ENCODE peak calls at places on chromosome 4, in six cellular contexts. U is GM23248, K is SJSA1, H is fibroblast of pulmonary artery, Z is AG09309, G is ovary. F is an unnamed sample.

GRCh38 chr4:110586137-110586850 is 36.6 kb downstream of the PITX2 start:
- DNase-seq in Z (peak), G (no peak), U (peak), K (no peak), H (peak), F (peak)

GRCh38 chr4:11514780-11515432 is 86.2 kb upstream of the HS3ST1 start:
- DNase-seq in Z (no peak), K (no peak), U (no peak), G (no peak), H (no peak), F (no peak)

GRCh38 chr4:89823416-89823815 is 13.5 kb downstream of the SNCA start:
- DNase-seq in Z (no peak), H (peak), U (peak), G (no peak), K (no peak), F (no peak)

GRCh38 chr4:59994118-59994517 is 1206.0 kb upstream of the ADGRL3 start:
- DNase-seq in Z (no peak), H (no peak), K (no peak), G (no peak), U (no peak), F (no peak)

GRCh38 chr4:23290656-23291055 is 597.9 kb downstream of the GBA3 start:
- DNase-seq in Z (no peak), G (no peak), H (peak), K (no peak), U (no peak), F (no peak)

GRCh38 chr4:177810210-177810609 is 368.0 kb upstream of the AGA start:
- DNase-seq in G (no peak), U (no peak), Z (no peak), H (no peak), K (no peak), F (no peak)

GRCh38 chr4:82785248-82786003 is 13.2 kb downstream of the SCD5 start:
- DNase-seq in K (peak), H (peak), G (no peak), U (peak), Z (peak), F (peak)

GRCh38 chr4:54992266-54992665 is 133.1 kb downstream of the KDR start:
- DNase-seq in G (no peak), K (no peak), Z (no peak), U (no peak), H (no peak), F (no peak)

GRCh38 chr4:96228463-96228862 is 388.6 kb downstream of the PDHA2 start:
- DNase-seq in H (no peak), G (no peak), U (no peak), K (no peak), Z (no peak), F (no peak)

GRCh38 chr4:87559090-87559837 is 30.1 kb upstream of the SPARCL1 start:
- DNase-seq in Z (no peak), U (no peak), K (no peak), G (no peak), H (no peak), F (no peak)

GRCh38 chr4:72527038-72527646 is 41.9 kb downstream of the ADAMTS3 start:
- DNase-seq in U (no peak), G (no peak), Z (no peak), K (no peak), H (no peak), F (no peak)

GRCh38 chr4:96189761-96190160 is 349.9 kb downstream of the PDHA2 start:
- DNase-seq in Z (no peak), K (no peak), U (no peak), G (no peak), H (no peak), F (no peak)

GRCh38 chr4:74446193-74446868 is 1.4 kb downstream of the AREG start:
- DNase-seq in K (no peak), G (no peak), U (no peak), H (peak), Z (no peak), F (no peak)

GRCh38 chr4:131427000-131427399 is 1722.1 kb upstream of the PCDH10 start:
- DNase-seq in G (no peak), Z (no peak), U (no peak), K (no peak), H (no peak), F (no peak)

GRCh38 chr4:89992744-89993143 is 98.1 kb downstream of the MMRN1 start:
- DNase-seq in G (no peak), Z (no peak), K (no peak), U (no peak), H (no peak), F (no peak)

GRCh38 chr4:87555751-87556619 is 26.8 kb upstream of the SPARCL1 start:
- DNase-seq in K (no peak), H (peak), G (no peak), Z (peak), U (peak), F (peak)

GRCh38 chr4:141077611-141078225 is 55.6 kb downstream of the RNF150 start:
- DNase-seq in K (no peak), H (no peak), Z (no peak), G (no peak), U (no peak), F (no peak)

GRCh38 chr4:60396680-60397079 is 803.4 kb upstream of the ADGRL3 start:
- DNase-seq in U (no peak), K (no peak), H (no peak), G (no peak), Z (no peak), F (no peak)

GRCh38 chr4:2330119-2331042 is 68.5 kb upstream of the MXD4 start:
- DNase-seq in U (peak), G (no peak), K (peak), H (peak), Z (peak), F (peak)

GRCh38 chr4:185468999-185469398 is 2.5 kb downstream of the CCDC110 start:
- DNase-seq in K (no peak), G (no peak), U (no peak), H (no peak), Z (no peak), F (no peak)

GRCh38 chr4:7813674-7814073 is 126.0 kb downstream of the AFAP1 start:
- DNase-seq in G (no peak), Z (no peak), H (peak), U (peak), K (no peak), F (peak)

GRCh38 chr4:163495900-163496299 is 1.4 kb downstream of the TMA16 start:
- DNase-seq in G (no peak), H (no peak), K (no peak), Z (no peak), U (no peak), F (no peak)

GRCh38 chr4:73197220-73197619 is 61.4 kb downstream of the ANKRD17 start:
- DNase-seq in K (no peak), U (peak), Z (no peak), G (no peak), H (peak), F (peak)

GRCh38 chr4:184632842-184633241 is 16.4 kb downstream of the CASP3 start:
- DNase-seq in G (no peak), H (no peak), Z (no peak), K (no peak), U (no peak), F (no peak)

GRCh38 chr4:65546882-65547281 is 123.4 kb downstream of the EPHA5 start:
- DNase-seq in H (no peak), U (no peak), Z (no peak), K (no peak), G (no peak), F (no peak)

DNA sequence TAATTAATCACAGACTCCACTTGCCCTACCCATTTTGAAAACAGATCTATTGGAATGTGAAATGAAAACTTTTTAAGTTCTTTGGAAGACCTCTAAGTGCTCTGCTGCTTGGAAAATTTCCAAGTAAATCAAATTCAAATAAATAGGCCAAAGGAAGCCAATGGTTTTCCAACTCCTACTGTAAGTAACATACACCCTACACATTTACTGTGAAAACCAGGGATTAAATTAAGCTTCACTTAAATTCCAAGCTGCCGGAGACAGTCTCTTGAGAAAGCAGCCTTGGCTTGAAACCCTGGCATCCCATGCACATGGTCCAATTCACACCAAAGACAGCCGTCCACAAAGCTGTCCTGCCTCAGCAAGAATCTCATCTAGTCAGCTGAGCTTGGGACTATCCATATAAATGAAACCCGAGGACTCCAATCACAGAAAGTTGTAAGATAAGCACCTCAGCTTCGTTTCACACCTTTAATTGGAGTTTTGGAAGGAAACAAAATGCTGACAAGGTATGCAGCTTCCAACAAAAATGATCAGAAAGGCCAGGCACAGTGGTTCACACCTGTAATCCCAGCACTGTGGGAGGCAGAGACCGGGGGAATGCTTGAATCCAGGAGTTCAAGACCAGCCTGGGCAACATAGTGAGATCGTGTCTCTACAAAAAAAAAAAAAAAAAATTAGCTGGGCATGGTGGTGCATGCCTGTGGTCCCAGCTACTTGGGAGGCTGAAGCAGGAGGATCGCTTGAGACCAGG is 88.6 kb downstream of the APBB2 start:
- DNase-seq in U (no peak), H (no peak), G (no peak), K (no peak), Z (no peak), F (peak)
- H3K4me3 ChIP-seq in U (no peak), H (no peak), G (no peak), K (no peak), Z (no peak), F (no peak)

GRCh38 chr4:92059615-92060014 is 244.2 kb upstream of the GRID2 start:
- DNase-seq in Z (no peak), H (no peak), U (no peak), G (no peak), K (no peak), F (no peak)
- H3K4me3 ChIP-seq in Z (no peak), H (no peak), U (no peak), G (no peak), K (no peak), F (no peak)

DNA sequence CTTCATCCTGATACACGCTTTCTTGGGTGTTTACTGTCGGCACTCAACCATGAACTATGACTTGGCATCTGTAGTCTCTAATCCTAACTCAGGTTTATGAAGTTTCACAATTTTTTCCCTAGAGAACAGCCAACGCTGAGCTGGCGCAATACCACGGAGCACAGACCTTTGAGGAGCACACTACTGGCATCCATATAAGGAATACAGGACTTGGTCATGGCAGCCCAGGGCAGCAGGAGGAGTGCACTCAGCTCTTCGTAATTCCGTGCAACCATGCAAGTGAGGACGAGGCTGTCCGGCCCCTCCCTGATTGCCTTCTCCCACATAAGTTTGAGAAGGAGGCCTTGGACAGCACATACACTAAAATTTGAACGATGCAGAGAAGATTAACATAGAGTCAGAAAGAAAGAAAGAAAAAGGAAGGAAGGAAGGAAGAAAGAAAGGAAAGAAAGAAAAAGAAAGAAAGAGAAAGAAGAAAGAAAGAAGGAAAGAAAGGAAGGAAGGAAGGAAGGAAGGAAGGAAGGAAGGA is 41.0 kb upstream of the PDLIM5 start:
- DNase-seq in K (no peak), Z (no peak), G (peak), H (peak), U (peak), F (peak)
- H3K4me3 ChIP-seq in K (no peak), Z (no peak), G (no peak), H (no peak), U (peak), F (no peak)

GRCh38 chr4:150974750-150975149 is 40.3 kb downstream of the LRBA start:
- DNase-seq in K (no peak), G (no peak), U (no peak), Z (no peak), H (no peak), F (no peak)
- H3K4me3 ChIP-seq in K (no peak), G (no peak), U (no peak), Z (no peak), H (no peak), F (no peak)

DNA sequence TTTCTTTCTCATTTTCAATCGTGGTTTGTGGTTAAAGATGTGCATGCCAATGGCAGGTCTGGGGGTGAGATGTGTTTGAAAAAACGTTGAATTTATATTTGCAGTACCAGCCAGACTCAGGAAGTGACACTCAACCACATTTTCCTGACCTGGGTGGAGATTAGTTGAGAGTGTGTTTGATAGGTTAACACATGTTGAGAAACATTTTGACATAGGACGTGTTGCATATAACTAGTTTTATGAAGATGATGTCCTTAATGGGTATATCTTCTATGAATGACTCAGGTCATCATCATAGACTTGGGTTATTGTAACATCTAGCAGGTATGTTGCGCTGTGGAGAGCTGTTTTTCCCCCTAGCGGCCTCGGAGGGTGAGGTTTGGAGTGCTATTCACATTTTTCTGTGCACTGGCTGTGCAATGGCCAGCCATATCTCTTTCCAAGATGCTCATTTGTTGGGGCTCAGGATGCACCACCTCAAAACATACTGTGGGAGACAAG is 21.7 kb upstream of the CD38 start:
- DNase-seq in K (no peak), U (peak), G (no peak), Z (no peak), H (peak), F (no peak)
- H3K4me3 ChIP-seq in K (no peak), U (no peak), G (no peak), Z (no peak), H (no peak), F (no peak)

GRCh38 chr4:373062-373839 is 35.6 kb downstream of the ZNF141 start:
- DNase-seq in G (no peak), Z (no peak), H (no peak), K (no peak), U (no peak), F (no peak)
- H3K4me3 ChIP-seq in G (no peak), Z (no peak), H (no peak), K (no peak), U (peak), F (no peak)

GRCh38 chr4:25030283-25031076 is at the start of gene LGI2:
- DNase-seq in Z (no peak), G (peak), H (no peak), K (no peak), U (peak), F (no peak)

GRCh38 chr4:25032126-25032525 is 1.4 kb upstream of the LGI2 start:
- DNase-seq in H (peak), Z (no peak), K (no peak), G (no peak), U (peak), F (peak)

GRCh38 chr4:25031077-25031606 is 396 bp upstream of the LGI2 start:
- DNase-seq in H (peak), U (peak), Z (no peak), G (peak), K (no peak), F (peak)

DNA sequence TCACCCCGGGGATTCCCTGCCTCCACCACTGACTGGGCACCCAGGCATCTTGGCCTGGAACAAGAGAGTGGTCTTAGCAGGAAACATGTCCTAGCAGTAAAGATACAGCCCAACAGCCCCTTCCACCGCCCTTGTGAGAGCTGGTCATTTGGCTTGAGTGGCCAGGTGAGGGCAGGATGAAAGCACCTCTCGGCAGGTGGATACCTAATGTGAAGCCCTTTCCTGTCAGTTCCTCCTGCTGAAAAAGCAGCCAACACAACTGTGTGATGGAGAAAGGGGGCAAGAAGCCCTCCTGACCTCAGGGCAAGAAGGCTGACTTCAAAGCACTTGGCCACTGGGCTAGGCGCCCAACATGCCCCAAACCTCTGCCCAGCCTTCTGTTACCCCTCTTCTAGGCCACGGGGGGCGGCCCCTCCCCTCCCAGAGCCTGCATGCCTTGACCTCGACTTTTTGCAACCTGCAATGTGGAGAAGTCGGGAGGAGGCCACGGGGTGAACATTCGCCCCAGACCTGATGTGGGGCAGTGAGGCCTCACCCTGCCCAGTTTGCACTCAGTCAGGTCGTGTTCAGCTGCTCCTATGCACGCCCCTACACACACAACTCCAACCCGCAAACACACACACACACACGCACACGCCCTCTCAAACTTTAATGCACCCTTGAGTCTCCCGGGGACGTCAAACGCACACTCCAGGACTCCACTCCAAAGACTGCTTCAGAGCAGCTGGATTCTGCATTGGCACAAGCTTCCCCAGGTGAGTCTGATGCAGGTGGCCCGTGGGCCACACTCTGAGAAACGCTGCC is 1.1 kb downstream of the LGI2 start:
- DNase-seq in H (no peak), U (no peak), K (no peak), G (peak), Z (no peak), F (no peak)
- H3K4me3 ChIP-seq in H (peak), U (peak), K (no peak), G (peak), Z (peak), F (no peak)

DNA sequence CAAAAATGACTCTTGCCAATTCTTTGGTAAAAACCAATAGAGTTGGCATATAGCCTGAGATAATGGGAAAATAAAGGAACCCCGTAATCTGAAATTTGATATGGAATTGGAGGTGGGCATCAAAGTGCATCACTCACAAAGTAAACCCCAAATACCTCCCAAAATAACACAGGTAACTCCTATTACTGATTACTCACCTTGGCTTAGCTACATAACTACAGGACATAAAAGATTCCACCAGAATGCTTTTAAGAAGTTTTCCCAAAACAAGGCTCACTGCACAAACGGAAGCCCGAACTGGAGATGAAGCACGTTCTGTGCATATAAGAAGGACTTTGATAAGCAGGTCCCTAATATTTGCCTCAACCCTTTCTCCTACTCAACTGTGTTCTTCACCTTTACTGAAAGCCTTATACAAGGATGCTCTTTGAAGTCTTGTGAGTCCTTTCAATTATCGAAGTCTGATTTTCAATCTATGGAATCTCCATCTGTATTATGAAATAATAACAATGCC is 14.6 kb upstream of the ANXA10 start:
- DNase-seq in H (no peak), G (no peak), K (no peak), U (no peak), Z (no peak), F (no peak)
- H3K4me3 ChIP-seq in H (no peak), G (no peak), K (no peak), U (no peak), Z (no peak), F (no peak)